ENCODE peak calls at places on chromosomes 16 and 17, in four cellular contexts. N is K562, Z is HepG2, E is IMR-90. C is an unnamed sample.

GRCh38 chr16:11361751-11362742 is 16.8 kb downstream of the RMI2 start:
- DNase-seq in N (no peak), E (no peak), Z (no peak), C (no peak)

GRCh38 chr17:75240394-75241142 is 20.8 kb downstream of the GGA3 start:
- DNase-seq in Z (peak; percentile 58), E (peak; percentile 20), N (peak; percentile 82), C (peak; percentile 81)

GRCh38 chr17:32483451-32484019 is 3.3 kb upstream of the CDK5R1 start:
- DNase-seq in E (peak; percentile 61), N (no peak), Z (peak; percentile 56), C (peak; percentile 69)

GRCh38 chr17:1041746-1042145 is 44.8 kb downstream of the TIMM22 start:
- DNase-seq in E (no peak), N (no peak), Z (no peak), C (no peak)

GRCh38 chr16:16108759-16109158 is 114.5 kb downstream of the ABCC6 start:
- DNase-seq in Z (no peak), E (no peak), N (no peak), C (no peak)

GRCh38 chr17:49454050-49454449 is 39.4 kb upstream of the PHB1 start:
- DNase-seq in E (peak; percentile 29), N (no peak), Z (peak; percentile 95), C (no peak)

GRCh38 chr16:67244387-67245188 is 2.7 kb downstream of the FHOD1 start:
- DNase-seq in Z (no peak), E (peak; percentile 87), N (no peak), C (peak; percentile 82)

GRCh38 chr16:16004314-16004749 is 54.9 kb downstream of the ABCC1 start:
- DNase-seq in N (no peak), Z (no peak), E (peak; percentile 95), C (peak; percentile 63)

GRCh38 chr17:50270430-50271172 is 3.7 kb upstream of the TMEM92 start:
- DNase-seq in Z (no peak), N (no peak), E (peak; percentile 81), C (no peak)

GRCh38 chr17:43356999-43357398 is 41.8 kb upstream of the ARL4D start:
- DNase-seq in E (peak; percentile 96), N (no peak), Z (no peak), C (peak; percentile 79)

GRCh38 chr17:50421308-50422031 is 4.5 kb upstream of the ACSF2 start:
- DNase-seq in E (no peak), N (no peak), Z (no peak), C (no peak)

GRCh38 chr17:78774956-78775571 is 7.0 kb downstream of the CYTH1 start:
- DNase-seq in E (no peak), N (no peak), Z (no peak), C (no peak)

GRCh38 chr17:4893721-4894560 is 5.4 kb upstream of the C17orf107 start:
- DNase-seq in N (no peak), E (no peak), Z (no peak), C (no peak)

GRCh38 chr16:67861877-67862276 is 11.0 kb upstream of the EDC4 start:
- DNase-seq in Z (no peak), N (no peak), E (no peak), C (no peak)

GRCh38 chr17:48023408-48024148 is 14.0 kb downstream of the COPZ2 start:
- DNase-seq in N (no peak), E (peak; percentile 32), Z (peak; percentile 50), C (peak; percentile 91)

GRCh38 chr17:64781810-64782555 is 119.9 kb upstream of the SMURF2 start:
- DNase-seq in Z (no peak), N (no peak), E (no peak), C (no peak)

GRCh38 chr17:16981928-16982327 is 10.0 kb upstream of the TNFRSF13B start:
- DNase-seq in N (no peak), Z (no peak), E (no peak), C (no peak)

GRCh38 chr17:82287849-82288601 is 14.5 kb upstream of the CSNK1D start:
- DNase-seq in N (peak; percentile 66), E (peak; percentile 74), Z (peak; percentile 97), C (peak; percentile 99)

GRCh38 chr17:77894126-77894956 is 64.2 kb upstream of the TNRC6C start:
- DNase-seq in Z (no peak), E (no peak), N (no peak), C (no peak)

GRCh38 chr16:81265658-81266451 is 27.4 kb downstream of the BCO1 start:
- DNase-seq in N (no peak), Z (no peak), E (peak; percentile 19), C (no peak)

GRCh38 chr16:28609631-28610594 is at the start of gene SULT1A1:
- DNase-seq in E (no peak), N (peak; percentile 60), Z (peak; percentile 93), C (no peak)

GRCh38 chr16:28604186-28604565 is 5.7 kb downstream of the SULT1A1 start:
- DNase-seq in Z (no peak), N (no peak), E (no peak), C (no peak)

GRCh38 chr16:28607116-28607623 is 2.7 kb downstream of the SULT1A1 start:
- DNase-seq in N (no peak), Z (no peak), E (no peak), C (no peak)

GRCh38 chr16:28603381-28604185 is 6.3 kb downstream of the SULT1A1 start:
- DNase-seq in N (no peak), Z (no peak), E (no peak), C (no peak)

DNA sequence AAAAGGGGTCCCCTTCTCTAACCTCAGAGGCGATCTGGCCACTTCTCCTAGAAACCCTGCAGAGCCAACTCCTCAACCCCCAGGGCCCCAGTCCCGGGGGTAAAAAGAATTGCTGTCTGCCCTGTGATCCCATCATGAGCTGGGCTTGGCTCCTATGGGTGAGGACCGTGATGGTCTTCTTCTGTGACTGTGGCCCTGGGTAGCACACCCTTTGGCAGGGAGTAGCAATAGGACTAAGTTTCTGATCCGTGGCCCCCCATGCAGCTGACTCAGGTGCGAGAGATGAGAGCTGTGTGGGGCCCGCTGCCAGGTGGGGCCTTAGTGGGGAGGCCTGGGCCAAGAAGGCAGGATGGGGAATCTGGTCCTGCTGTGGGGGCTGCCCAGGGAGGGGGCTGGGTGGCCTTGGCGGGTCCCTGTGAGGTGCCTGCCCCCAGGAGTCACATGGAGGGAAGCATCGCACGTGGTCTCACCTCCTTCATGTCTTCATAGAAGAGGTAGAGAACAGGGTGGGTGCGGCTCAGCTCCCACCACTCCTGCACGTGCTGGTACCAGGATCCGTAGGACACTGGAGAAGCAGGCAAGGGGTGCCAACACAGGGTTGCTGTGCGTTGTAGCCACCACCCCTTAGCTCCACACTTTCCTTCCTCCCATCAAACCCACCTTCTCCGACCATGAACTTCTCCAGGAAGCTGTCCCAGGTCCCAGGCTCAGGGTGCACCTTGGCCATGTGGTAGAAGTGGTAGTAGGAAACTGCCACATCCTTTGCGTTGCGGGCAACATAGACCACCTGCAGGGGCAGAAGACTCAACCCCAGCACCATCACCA is 3.3 kb downstream of the SULT1A1 start:
- DNase-seq in E (no peak), N (no peak), Z (no peak), C (no peak)
- TF ChIP-seq MAFK in E (no peak), N (no peak), Z (no peak), C (no peak)

DNA sequence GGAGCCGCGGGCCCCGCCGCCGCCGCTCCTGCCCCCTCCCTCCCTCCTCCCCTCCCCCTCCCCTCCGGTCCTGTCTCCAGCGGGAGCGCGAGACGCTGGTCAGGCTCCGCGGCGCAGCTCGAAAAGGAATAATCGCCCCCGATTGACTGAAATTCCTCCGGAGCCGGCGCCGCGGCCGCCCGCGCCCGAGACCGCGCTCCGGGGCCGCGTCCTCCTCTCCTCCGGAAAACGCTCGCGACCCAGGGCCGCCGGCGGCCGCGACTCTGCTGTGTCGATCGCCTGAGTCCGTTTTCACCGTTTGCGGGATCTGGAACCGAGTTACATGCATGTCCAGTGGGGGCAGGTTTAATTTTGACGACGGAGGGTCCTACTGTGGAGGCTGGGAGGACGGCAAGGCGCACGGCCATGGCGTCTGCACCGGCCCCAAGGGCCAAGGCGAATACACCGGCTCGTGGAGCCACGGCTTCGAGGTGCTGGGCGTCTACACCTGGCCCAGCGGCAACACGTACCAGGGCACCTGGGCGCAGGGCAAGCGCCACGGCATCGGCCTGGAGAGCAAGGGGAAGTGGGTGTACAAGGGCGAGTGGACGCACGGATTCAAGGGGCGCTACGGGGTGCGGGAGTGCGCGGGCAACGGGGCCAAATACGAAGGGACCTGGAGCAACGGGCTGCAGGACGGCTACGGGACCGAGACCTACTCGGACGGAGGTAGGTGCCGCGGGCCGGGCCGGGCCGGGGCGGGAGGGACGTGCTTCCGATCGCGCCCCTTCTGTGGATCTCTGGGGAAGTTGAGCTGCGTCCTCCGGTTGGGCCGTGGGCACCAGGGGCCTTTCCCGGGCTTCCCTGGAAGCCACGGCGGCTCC is 744 bp downstream of the JPH3 start:
- DNase-seq in E (no peak), N (no peak), Z (no peak), C (no peak)
- TF ChIP-seq BHLHE40 in E (no peak), N (no peak), Z (no peak), C (no peak)

GRCh38 chr17:40793800-40794199 is 6.0 kb downstream of the KRT28 start:
- DNase-seq in N (no peak), E (no peak), Z (no peak), C (no peak)

GRCh38 chr17:40791116-40791515 is 8.6 kb downstream of the KRT28 start:
- DNase-seq in E (no peak), N (no peak), Z (no peak), C (no peak)

GRCh38 chr17:40795019-40795667 is 4.6 kb downstream of the KRT28 start:
- DNase-seq in N (no peak), Z (no peak), E (no peak), C (no peak)

GRCh38 chr17:40794466-40794865 is 5.3 kb downstream of the KRT28 start:
- DNase-seq in Z (no peak), N (no peak), E (no peak), C (no peak)

GRCh38 chr17:40791808-40792436 is 7.8 kb downstream of the KRT28 start:
- DNase-seq in Z (peak; percentile 45), N (no peak), E (peak; percentile 55), C (peak; percentile 45)
- TF ChIP-seq MAFK in Z (no peak), N (no peak), E (no peak), C (no peak)

GRCh38 chr17:28972437-28972836 is 21.1 kb upstream of the PHF12 start:
- DNase-seq in N (no peak), E (no peak), Z (no peak), C (no peak)

GRCh38 chr17:28975031-28975430 is 23.7 kb upstream of the PHF12 start:
- DNase-seq in E (no peak), N (no peak), Z (no peak), C (no peak)

GRCh38 chr17:28975634-28976033 is 24.3 kb upstream of the PHF12 start:
- DNase-seq in N (no peak), Z (no peak), E (no peak), C (no peak)

GRCh38 chr17:28974451-28974850 is 23.1 kb upstream of the PHF12 start:
- DNase-seq in N (no peak), Z (no peak), E (no peak), C (no peak)

DNA sequence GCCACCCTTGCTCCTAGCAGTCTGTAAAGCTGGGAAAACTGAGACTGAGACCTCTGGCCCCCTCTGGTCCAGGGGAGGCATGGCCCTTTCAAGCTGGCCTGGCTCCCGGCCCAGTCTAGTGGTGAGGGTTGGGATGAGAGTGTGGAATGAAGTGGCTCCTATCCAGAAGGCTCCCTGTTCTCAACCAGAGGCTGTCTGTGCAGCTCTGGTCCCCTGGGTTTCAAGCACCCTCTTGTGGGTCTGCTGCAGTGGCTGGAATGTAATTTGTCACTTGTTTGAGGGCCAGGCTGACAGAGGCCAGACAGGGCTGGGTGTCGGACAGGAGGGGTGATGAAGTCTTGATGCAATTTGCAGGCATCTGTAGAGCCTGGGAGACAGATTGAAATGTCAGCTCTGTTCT is 22.1 kb upstream of the PHF12 start:
- DNase-seq in N (no peak), E (peak; percentile 46), Z (no peak), C (no peak)
- TF ChIP-seq BHLHE40 in N (no peak), E (no peak), Z (no peak), C (no peak)

GRCh38 chr17:67718325-67718941 is 697 bp downstream of the NOL11 start:
- DNase-seq in N (peak; percentile 49), Z (peak; percentile 23), E (peak; percentile 49), C (peak; percentile 32)
- TF ChIP-seq MAFK in N (no peak), Z (no peak), E (no peak), C (no peak)

C was measured in A549.